ENCODE peak calls at places on chromosomes 12 and 14, in six cellular contexts. One of them, this sample, is unnamed.

GRCh38 chr14:105980224-105980623 is 453.8 kb downstream of the TMEM121 start:
- DNase-seq in tibial artery: no peak
- DNase-seq in NCI-H510A treated with DMSO at 0.1 percent for 48 hours: no peak
- DNase-seq in activated T-cell treated with anti-CD3 and anti-CD28 coated beads, Interleukin-2, amount 50 U/mL, for 4 hours: no peak
- DNase-seq in heart right ventricle: no peak
- DNase-seq in effector CD8-positive, alpha-beta T cell: no peak
- DNase-seq in this sample: no peak

GRCh38 chr12:114990396-114990795 is 306.4 kb upstream of the TBX3 start:
- DNase-seq in tibial artery: no peak
- DNase-seq in effector CD8-positive, alpha-beta T cell: no peak
- DNase-seq in heart right ventricle: no peak
- DNase-seq in activated T-cell treated with anti-CD3 and anti-CD28 coated beads, Interleukin-2, amount 50 U/mL, for 4 hours: no peak
- DNase-seq in NCI-H510A treated with DMSO at 0.1 percent for 48 hours: no peak
- DNase-seq in this sample: no peak

GRCh38 chr14:71309756-71310155 is 402.5 kb downstream of the PCNX1 start:
- DNase-seq in heart right ventricle: no peak
- DNase-seq in tibial artery: no peak
- DNase-seq in activated T-cell treated with anti-CD3 and anti-CD28 coated beads, Interleukin-2, amount 50 U/mL, for 4 hours: no peak
- DNase-seq in effector CD8-positive, alpha-beta T cell: no peak
- DNase-seq in NCI-H510A treated with DMSO at 0.1 percent for 48 hours: no peak
- DNase-seq in this sample: no peak

GRCh38 chr12:27899151-27899661 is 73.3 kb downstream of the PTHLH start:
- DNase-seq in NCI-H510A treated with DMSO at 0.1 percent for 48 hours: no peak
- DNase-seq in heart right ventricle: no peak
- DNase-seq in activated T-cell treated with anti-CD3 and anti-CD28 coated beads, Interleukin-2, amount 50 U/mL, for 4 hours: no peak
- DNase-seq in tibial artery: no peak
- DNase-seq in effector CD8-positive, alpha-beta T cell: no peak
- DNase-seq in this sample: no peak

GRCh38 chr14:93232159-93232558 is 25.1 kb downstream of the UBR7 start:
- DNase-seq in heart right ventricle: no peak
- DNase-seq in NCI-H510A treated with DMSO at 0.1 percent for 48 hours: no peak
- DNase-seq in tibial artery: no peak
- DNase-seq in effector CD8-positive, alpha-beta T cell: no peak
- DNase-seq in activated T-cell treated with anti-CD3 and anti-CD28 coated beads, Interleukin-2, amount 50 U/mL, for 4 hours: no peak
- DNase-seq in this sample: no peak

GRCh38 chr12:64006211-64006610 is 161.7 kb downstream of the SRGAP1 start:
- DNase-seq in activated T-cell treated with anti-CD3 and anti-CD28 coated beads, Interleukin-2, amount 50 U/mL, for 4 hours: no peak
- DNase-seq in tibial artery: no peak
- DNase-seq in effector CD8-positive, alpha-beta T cell: no peak
- DNase-seq in NCI-H510A treated with DMSO at 0.1 percent for 48 hours: no peak
- DNase-seq in heart right ventricle: no peak
- DNase-seq in this sample: no peak

GRCh38 chr12:1908758-1909157 is 9.7 kb downstream of the CACNA2D4 start:
- DNase-seq in heart right ventricle: no peak
- DNase-seq in NCI-H510A treated with DMSO at 0.1 percent for 48 hours: no peak
- DNase-seq in effector CD8-positive, alpha-beta T cell: no peak
- DNase-seq in tibial artery: no peak
- DNase-seq in activated T-cell treated with anti-CD3 and anti-CD28 coated beads, Interleukin-2, amount 50 U/mL, for 4 hours: no peak
- DNase-seq in this sample: no peak

GRCh38 chr12:14567311-14568195 is at the start of gene PLBD1:
- DNase-seq in tibial artery: peak
- DNase-seq in effector CD8-positive, alpha-beta T cell: no peak
- DNase-seq in NCI-H510A treated with DMSO at 0.1 percent for 48 hours: peak
- DNase-seq in heart right ventricle: peak
- DNase-seq in activated T-cell treated with anti-CD3 and anti-CD28 coated beads, Interleukin-2, amount 50 U/mL, for 4 hours: no peak
- DNase-seq in this sample: peak

GRCh38 chr14:21509432-21510143 is 1.6 kb downstream of the METTL3 start:
- DNase-seq in effector CD8-positive, alpha-beta T cell: no peak
- DNase-seq in activated T-cell treated with anti-CD3 and anti-CD28 coated beads, Interleukin-2, amount 50 U/mL, for 4 hours: no peak
- DNase-seq in heart right ventricle: no peak
- DNase-seq in tibial artery: no peak
- DNase-seq in NCI-H510A treated with DMSO at 0.1 percent for 48 hours: no peak
- DNase-seq in this sample: no peak

GRCh38 chr12:130972589-130972950 is 18.9 kb downstream of the ADGRD1 start:
- DNase-seq in effector CD8-positive, alpha-beta T cell: no peak
- DNase-seq in activated T-cell treated with anti-CD3 and anti-CD28 coated beads, Interleukin-2, amount 50 U/mL, for 4 hours: no peak
- DNase-seq in tibial artery: no peak
- DNase-seq in heart right ventricle: no peak
- DNase-seq in NCI-H510A treated with DMSO at 0.1 percent for 48 hours: no peak
- DNase-seq in this sample: no peak

GRCh38 chr12:53217049-53217929 is 10.2 kb upstream of the ITGB7 start:
- DNase-seq in activated T-cell treated with anti-CD3 and anti-CD28 coated beads, Interleukin-2, amount 50 U/mL, for 4 hours: peak
- DNase-seq in tibial artery: no peak
- DNase-seq in heart right ventricle: no peak
- DNase-seq in effector CD8-positive, alpha-beta T cell: no peak
- DNase-seq in NCI-H510A treated with DMSO at 0.1 percent for 48 hours: no peak
- DNase-seq in this sample: peak

GRCh38 chr14:50659327-50659974 is 8.7 kb downstream of the SAV1 start:
- DNase-seq in effector CD8-positive, alpha-beta T cell: no peak
- DNase-seq in NCI-H510A treated with DMSO at 0.1 percent for 48 hours: no peak
- DNase-seq in heart right ventricle: peak
- DNase-seq in activated T-cell treated with anti-CD3 and anti-CD28 coated beads, Interleukin-2, amount 50 U/mL, for 4 hours: no peak
- DNase-seq in tibial artery: no peak
- DNase-seq in this sample: no peak

GRCh38 chr12:6533653-6534157 is 612 bp upstream of the GAPDH start:
- DNase-seq in heart right ventricle: peak
- DNase-seq in tibial artery: peak
- DNase-seq in NCI-H510A treated with DMSO at 0.1 percent for 48 hours: peak
- DNase-seq in effector CD8-positive, alpha-beta T cell: peak
- DNase-seq in activated T-cell treated with anti-CD3 and anti-CD28 coated beads, Interleukin-2, amount 50 U/mL, for 4 hours: peak
- DNase-seq in this sample: peak

GRCh38 chr12:129064201-129064881 is 211.1 kb downstream of the GLT1D1 start:
- DNase-seq in tibial artery: no peak
- DNase-seq in NCI-H510A treated with DMSO at 0.1 percent for 48 hours: peak
- DNase-seq in activated T-cell treated with anti-CD3 and anti-CD28 coated beads, Interleukin-2, amount 50 U/mL, for 4 hours: no peak
- DNase-seq in effector CD8-positive, alpha-beta T cell: no peak
- DNase-seq in heart right ventricle: no peak
- DNase-seq in this sample: no peak

GRCh38 chr14:92737619-92738188 is 10.7 kb downstream of the LGMN start:
- DNase-seq in heart right ventricle: no peak
- DNase-seq in tibial artery: no peak
- DNase-seq in effector CD8-positive, alpha-beta T cell: no peak
- DNase-seq in activated T-cell treated with anti-CD3 and anti-CD28 coated beads, Interleukin-2, amount 50 U/mL, for 4 hours: no peak
- DNase-seq in NCI-H510A treated with DMSO at 0.1 percent for 48 hours: no peak
- DNase-seq in this sample: no peak

GRCh38 chr14:78164226-78164853 is 5.8 kb upstream of the NRXN3 start:
- DNase-seq in tibial artery: no peak
- DNase-seq in heart right ventricle: peak
- DNase-seq in NCI-H510A treated with DMSO at 0.1 percent for 48 hours: peak
- DNase-seq in effector CD8-positive, alpha-beta T cell: no peak
- DNase-seq in activated T-cell treated with anti-CD3 and anti-CD28 coated beads, Interleukin-2, amount 50 U/mL, for 4 hours: no peak
- DNase-seq in this sample: no peak

GRCh38 chr12:109728921-109729836 is 15.6 kb downstream of the FAM222A start:
- DNase-seq in tibial artery: peak
- DNase-seq in activated T-cell treated with anti-CD3 and anti-CD28 coated beads, Interleukin-2, amount 50 U/mL, for 4 hours: no peak
- DNase-seq in effector CD8-positive, alpha-beta T cell: no peak
- DNase-seq in NCI-H510A treated with DMSO at 0.1 percent for 48 hours: no peak
- DNase-seq in heart right ventricle: no peak
- DNase-seq in this sample: peak

GRCh38 chr12:52203126-52203921 is 11.5 kb upstream of the KRT80 start:
- DNase-seq in effector CD8-positive, alpha-beta T cell: no peak
- DNase-seq in heart right ventricle: peak
- DNase-seq in activated T-cell treated with anti-CD3 and anti-CD28 coated beads, Interleukin-2, amount 50 U/mL, for 4 hours: no peak
- DNase-seq in NCI-H510A treated with DMSO at 0.1 percent for 48 hours: peak
- DNase-seq in tibial artery: peak
- DNase-seq in this sample: no peak

GRCh38 chr12:6265038-6265405 is 45.5 kb upstream of the PLEKHG6 start:
- DNase-seq in effector CD8-positive, alpha-beta T cell: no peak
- DNase-seq in heart right ventricle: no peak
- DNase-seq in activated T-cell treated with anti-CD3 and anti-CD28 coated beads, Interleukin-2, amount 50 U/mL, for 4 hours: no peak
- DNase-seq in tibial artery: no peak
- DNase-seq in NCI-H510A treated with DMSO at 0.1 percent for 48 hours: no peak
- DNase-seq in this sample: no peak

GRCh38 chr14:25136811-25137210 is 86.9 kb upstream of the STXBP6 start:
- DNase-seq in NCI-H510A treated with DMSO at 0.1 percent for 48 hours: no peak
- DNase-seq in effector CD8-positive, alpha-beta T cell: no peak
- DNase-seq in tibial artery: no peak
- DNase-seq in heart right ventricle: no peak
- DNase-seq in activated T-cell treated with anti-CD3 and anti-CD28 coated beads, Interleukin-2, amount 50 U/mL, for 4 hours: no peak
- DNase-seq in this sample: no peak

GRCh38 chr12:92977326-92977725 is 48.2 kb upstream of the EEA1 start:
- DNase-seq in heart right ventricle: no peak
- DNase-seq in tibial artery: no peak
- DNase-seq in NCI-H510A treated with DMSO at 0.1 percent for 48 hours: no peak
- DNase-seq in activated T-cell treated with anti-CD3 and anti-CD28 coated beads, Interleukin-2, amount 50 U/mL, for 4 hours: no peak
- DNase-seq in effector CD8-positive, alpha-beta T cell: no peak
- DNase-seq in this sample: peak

GRCh38 chr14:28772613-28773012 is 6.0 kb downstream of the FOXG1 start:
- DNase-seq in tibial artery: no peak
- DNase-seq in activated T-cell treated with anti-CD3 and anti-CD28 coated beads, Interleukin-2, amount 50 U/mL, for 4 hours: no peak
- DNase-seq in NCI-H510A treated with DMSO at 0.1 percent for 48 hours: peak
- DNase-seq in heart right ventricle: no peak
- DNase-seq in effector CD8-positive, alpha-beta T cell: no peak
- DNase-seq in this sample: no peak

GRCh38 chr12:122830517-122831214 is 4.6 kb upstream of the HIP1R start:
- DNase-seq in NCI-H510A treated with DMSO at 0.1 percent for 48 hours: no peak
- DNase-seq in tibial artery: no peak
- DNase-seq in heart right ventricle: no peak
- DNase-seq in activated T-cell treated with anti-CD3 and anti-CD28 coated beads, Interleukin-2, amount 50 U/mL, for 4 hours: no peak
- DNase-seq in effector CD8-positive, alpha-beta T cell: no peak
- DNase-seq in this sample: no peak

GRCh38 chr14:23055621-23056256 is 1.6 kb downstream of the CDH24 start:
- DNase-seq in tibial artery: peak
- DNase-seq in NCI-H510A treated with DMSO at 0.1 percent for 48 hours: no peak
- DNase-seq in effector CD8-positive, alpha-beta T cell: no peak
- DNase-seq in heart right ventricle: peak
- DNase-seq in activated T-cell treated with anti-CD3 and anti-CD28 coated beads, Interleukin-2, amount 50 U/mL, for 4 hours: no peak
- DNase-seq in this sample: no peak

GRCh38 chr14:105146976-105147700 is 21.4 kb downstream of the JAG2 start:
- DNase-seq in tibial artery: peak
- DNase-seq in activated T-cell treated with anti-CD3 and anti-CD28 coated beads, Interleukin-2, amount 50 U/mL, for 4 hours: no peak
- DNase-seq in heart right ventricle: no peak
- DNase-seq in NCI-H510A treated with DMSO at 0.1 percent for 48 hours: no peak
- DNase-seq in effector CD8-positive, alpha-beta T cell: no peak
- DNase-seq in this sample: no peak

GRCh38 chr12:111761099-111761498 is 5.6 kb upstream of the ALDH2 start:
- DNase-seq in tibial artery: no peak
- DNase-seq in heart right ventricle: no peak
- DNase-seq in NCI-H510A treated with DMSO at 0.1 percent for 48 hours: no peak
- DNase-seq in activated T-cell treated with anti-CD3 and anti-CD28 coated beads, Interleukin-2, amount 50 U/mL, for 4 hours: no peak
- DNase-seq in effector CD8-positive, alpha-beta T cell: no peak
- DNase-seq in this sample: peak

GRCh38 chr12:64671682-64672081 is 61.4 kb downstream of the RASSF3 start:
- DNase-seq in heart right ventricle: no peak
- DNase-seq in NCI-H510A treated with DMSO at 0.1 percent for 48 hours: no peak
- DNase-seq in activated T-cell treated with anti-CD3 and anti-CD28 coated beads, Interleukin-2, amount 50 U/mL, for 4 hours: no peak
- DNase-seq in tibial artery: no peak
- DNase-seq in effector CD8-positive, alpha-beta T cell: no peak
- DNase-seq in this sample: no peak

GRCh38 chr14:91092095-91092494 is 21.8 kb upstream of the DGLUCY start:
- DNase-seq in activated T-cell treated with anti-CD3 and anti-CD28 coated beads, Interleukin-2, amount 50 U/mL, for 4 hours: no peak
- DNase-seq in NCI-H510A treated with DMSO at 0.1 percent for 48 hours: no peak
- DNase-seq in tibial artery: no peak
- DNase-seq in heart right ventricle: no peak
- DNase-seq in effector CD8-positive, alpha-beta T cell: no peak
- DNase-seq in this sample: no peak

GRCh38 chr12:90631581-90631980 is 323.4 kb downstream of the CCER1 start:
- DNase-seq in tibial artery: no peak
- DNase-seq in NCI-H510A treated with DMSO at 0.1 percent for 48 hours: no peak
- DNase-seq in activated T-cell treated with anti-CD3 and anti-CD28 coated beads, Interleukin-2, amount 50 U/mL, for 4 hours: no peak
- DNase-seq in heart right ventricle: no peak
- DNase-seq in effector CD8-positive, alpha-beta T cell: no peak
- DNase-seq in this sample: no peak

GRCh38 chr14:52692248-52692962 is 3.0 kb downstream of the ERO1A start:
- DNase-seq in heart right ventricle: no peak
- DNase-seq in tibial artery: no peak
- DNase-seq in effector CD8-positive, alpha-beta T cell: no peak
- DNase-seq in NCI-H510A treated with DMSO at 0.1 percent for 48 hours: no peak
- DNase-seq in activated T-cell treated with anti-CD3 and anti-CD28 coated beads, Interleukin-2, amount 50 U/mL, for 4 hours: no peak
- DNase-seq in this sample: no peak

GRCh38 chr12:28537474-28537873 is 347.2 kb downstream of the CCDC91 start:
- DNase-seq in effector CD8-positive, alpha-beta T cell: no peak
- DNase-seq in NCI-H510A treated with DMSO at 0.1 percent for 48 hours: no peak
- DNase-seq in tibial artery: no peak
- DNase-seq in heart right ventricle: no peak
- DNase-seq in activated T-cell treated with anti-CD3 and anti-CD28 coated beads, Interleukin-2, amount 50 U/mL, for 4 hours: no peak
- DNase-seq in this sample: no peak

GRCh38 chr12:120229071-120229582 is 28.2 kb upstream of the RPLP0 start:
- DNase-seq in NCI-H510A treated with DMSO at 0.1 percent for 48 hours: peak
- DNase-seq in tibial artery: no peak
- DNase-seq in heart right ventricle: peak
- DNase-seq in activated T-cell treated with anti-CD3 and anti-CD28 coated beads, Interleukin-2, amount 50 U/mL, for 4 hours: no peak
- DNase-seq in effector CD8-positive, alpha-beta T cell: no peak
- DNase-seq in this sample: no peak

GRCh38 chr12:659090-659683 is 4.1 kb downstream of the NINJ2 start:
- DNase-seq in activated T-cell treated with anti-CD3 and anti-CD28 coated beads, Interleukin-2, amount 50 U/mL, for 4 hours: no peak
- DNase-seq in NCI-H510A treated with DMSO at 0.1 percent for 48 hours: no peak
- DNase-seq in tibial artery: no peak
- DNase-seq in heart right ventricle: no peak
- DNase-seq in effector CD8-positive, alpha-beta T cell: no peak
- DNase-seq in this sample: no peak

GRCh38 chr14:87186745-87187144 is 806.2 kb downstream of the GALC start:
- DNase-seq in activated T-cell treated with anti-CD3 and anti-CD28 coated beads, Interleukin-2, amount 50 U/mL, for 4 hours: no peak
- DNase-seq in NCI-H510A treated with DMSO at 0.1 percent for 48 hours: no peak
- DNase-seq in effector CD8-positive, alpha-beta T cell: no peak
- DNase-seq in heart right ventricle: no peak
- DNase-seq in tibial artery: no peak
- DNase-seq in this sample: no peak

GRCh38 chr12:47110011-47110541 is 30.3 kb upstream of the AMIGO2 start:
- DNase-seq in tibial artery: no peak
- DNase-seq in heart right ventricle: no peak
- DNase-seq in NCI-H510A treated with DMSO at 0.1 percent for 48 hours: no peak
- DNase-seq in activated T-cell treated with anti-CD3 and anti-CD28 coated beads, Interleukin-2, amount 50 U/mL, for 4 hours: no peak
- DNase-seq in effector CD8-positive, alpha-beta T cell: no peak
- DNase-seq in this sample: no peak

GRCh38 chr12:25794580-25794979 is 163.9 kb upstream of the RASSF8 start:
- DNase-seq in heart right ventricle: no peak
- DNase-seq in effector CD8-positive, alpha-beta T cell: no peak
- DNase-seq in NCI-H510A treated with DMSO at 0.1 percent for 48 hours: no peak
- DNase-seq in tibial artery: no peak
- DNase-seq in activated T-cell treated with anti-CD3 and anti-CD28 coated beads, Interleukin-2, amount 50 U/mL, for 4 hours: no peak
- DNase-seq in this sample: no peak

GRCh38 chr12:51334774-51335173 is 10.8 kb upstream of the BIN2 start:
- DNase-seq in tibial artery: no peak
- DNase-seq in NCI-H510A treated with DMSO at 0.1 percent for 48 hours: no peak
- DNase-seq in heart right ventricle: no peak
- DNase-seq in activated T-cell treated with anti-CD3 and anti-CD28 coated beads, Interleukin-2, amount 50 U/mL, for 4 hours: no peak
- DNase-seq in effector CD8-positive, alpha-beta T cell: no peak
- DNase-seq in this sample: no peak